ENCODE peak calls at places on chromosomes 3 and 15, in five cellular contexts. C is mesenchymal stem cell; R is tibial artery; X is naive thymus-derived CD4-positive, alpha-beta T cell; Q is neural progenitor cell. K is an unnamed sample.

GRCh38 chr15:66718220-66718988 is 16.4 kb downstream of the SMAD6 start:
- DNase-seq in Q (peak), X (no peak), C (no peak), R (no peak), K (no peak)

GRCh38 chr3:194056731-194057415 is 79.1 kb upstream of the HES1 start:
- DNase-seq in X (no peak), R (no peak), Q (no peak), C (no peak), K (no peak)

GRCh38 chr3:179957264-179957845 is 79.4 kb downstream of the PEX5L start:
- DNase-seq in C (no peak), X (no peak), R (no peak), Q (no peak), K (no peak)

GRCh38 chr3:32882603-32883025 is 64.8 kb downstream of the TRIM71 start:
- DNase-seq in R (no peak), X (peak), Q (no peak), C (no peak), K (no peak)

GRCh38 chr15:89756897-89757296 is 5.8 kb upstream of the MESP1 start:
- DNase-seq in Q (no peak), C (no peak), X (no peak), R (no peak), K (no peak)

GRCh38 chr3:49173116-49173791 is 1.9 kb downstream of the KLHDC8B start:
- DNase-seq in C (peak), Q (peak), R (no peak), X (no peak), K (peak)

GRCh38 chr3:16130066-16130465 is 44.4 kb upstream of the GALNT15 start:
- DNase-seq in X (no peak), C (peak), R (peak), Q (no peak), K (peak)

GRCh38 chr15:90705212-90705611 is 11.9 kb upstream of the BLM start:
- DNase-seq in X (no peak), C (no peak), Q (no peak), R (no peak), K (peak)

GRCh38 chr15:95298729-95299128 is 1031.8 kb upstream of the NR2F2 start:
- DNase-seq in X (no peak), Q (no peak), R (no peak), C (no peak), K (no peak)

GRCh38 chr3:113096158-113096893 is 105.5 kb downstream of the GTPBP8 start:
- DNase-seq in C (no peak), Q (peak), R (no peak), X (no peak), K (peak)

GRCh38 chr15:97998307-97999071 is 38.0 kb downstream of the ARRDC4 start:
- DNase-seq in R (no peak), X (no peak), Q (no peak), C (no peak), K (no peak)

DNA sequence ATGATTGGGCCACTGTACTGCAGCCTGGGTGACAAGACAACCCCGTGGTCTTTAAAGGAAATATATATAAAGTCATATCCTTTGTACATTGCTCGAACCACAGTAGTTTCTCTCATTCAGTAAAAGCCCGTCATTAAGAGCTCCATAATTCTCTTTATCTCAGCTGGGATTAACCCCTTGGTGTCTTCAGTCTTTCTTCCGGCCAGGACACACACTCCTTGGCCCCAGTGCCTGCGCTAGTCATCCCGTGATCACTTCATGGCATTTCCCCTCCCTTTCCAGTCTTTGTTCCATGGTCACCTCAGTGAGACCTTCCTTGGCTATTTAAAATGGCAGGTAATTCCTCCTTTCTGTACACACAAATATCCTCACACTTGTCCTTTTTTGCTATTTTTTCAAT is 3.3 kb downstream of the RPL35A start:
- DNase-seq in C (no peak), R (no peak), X (no peak), Q (no peak), K (no peak)
- H3K4me3 ChIP-seq in C (peak), R (no peak), X (no peak), Q (no peak), K (no peak)

DNA sequence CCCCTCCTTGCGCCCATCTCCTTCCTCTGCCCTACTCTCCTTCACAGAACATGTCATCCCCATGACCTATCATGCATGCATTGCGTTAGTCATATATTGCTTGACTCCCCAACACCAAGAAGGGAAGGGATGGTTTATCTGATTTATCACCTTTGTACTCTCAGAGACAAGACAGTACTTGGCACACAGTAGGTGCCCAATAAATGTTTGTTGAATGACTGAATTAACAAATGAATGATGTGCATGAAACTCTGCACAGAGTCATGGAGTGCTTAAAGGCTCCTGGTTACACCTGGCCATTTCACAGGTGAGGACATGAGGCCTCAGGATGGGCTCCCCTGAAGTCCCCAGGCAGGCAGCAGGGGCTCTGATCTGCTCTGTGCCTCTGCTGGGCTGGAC is 59.6 kb downstream of the IQSEC1 start:
- DNase-seq in Q (no peak), C (no peak), R (no peak), X (no peak), K (no peak)
- H3K4me3 ChIP-seq in Q (no peak), C (no peak), R (no peak), X (peak), K (no peak)

GRCh38 chr15:100713163-100713867 is 110.9 kb downstream of the ASB7 start:
- DNase-seq in C (peak), R (peak), X (no peak), Q (no peak), K (peak)

GRCh38 chr15:100714749-100715342 is 112.5 kb downstream of the ASB7 start:
- DNase-seq in C (no peak), X (no peak), Q (no peak), R (no peak), K (no peak)

GRCh38 chr15:100715571-100716455 is 113.4 kb downstream of the ASB7 start:
- DNase-seq in R (no peak), X (no peak), C (no peak), Q (no peak), K (no peak)

GRCh38 chr15:100712226-100712625 is 109.8 kb downstream of the ASB7 start:
- DNase-seq in X (no peak), C (no peak), R (no peak), Q (no peak), K (no peak)

DNA sequence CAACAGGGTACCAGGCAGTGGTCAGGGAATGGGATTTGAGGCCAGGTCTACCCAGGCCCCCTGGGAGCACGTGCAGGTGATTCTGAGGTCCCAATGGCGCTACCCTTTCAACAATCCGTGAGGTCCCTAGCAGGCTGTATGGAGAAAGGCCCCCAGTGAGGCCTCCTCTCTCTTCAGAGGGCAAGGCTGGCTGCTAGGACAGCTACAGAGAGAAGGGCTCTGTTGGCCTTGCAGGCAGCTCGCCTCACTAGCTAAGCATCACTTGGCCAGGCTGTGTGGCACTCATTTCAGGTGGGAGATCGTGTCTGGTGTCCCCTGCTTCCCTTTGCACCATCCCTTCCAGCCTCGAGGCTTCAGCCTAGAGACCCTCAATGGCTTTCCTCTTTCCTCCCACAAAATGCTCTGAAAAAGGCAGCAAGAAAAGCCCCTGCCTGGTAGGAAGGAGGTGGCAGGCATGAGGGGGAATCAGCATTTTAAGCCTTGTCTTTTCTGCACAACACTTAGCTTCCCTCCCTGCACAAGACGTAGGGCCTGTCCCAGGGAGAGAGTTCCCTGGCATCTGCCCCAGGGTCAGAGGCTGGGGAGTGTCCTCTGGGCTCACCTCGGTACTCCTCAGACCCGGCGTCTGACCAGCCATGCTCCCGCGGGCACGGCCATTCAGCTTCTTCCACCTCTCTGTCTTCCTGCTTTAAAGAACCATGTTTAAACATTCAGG is 111.8 kb downstream of the ASB7 start:
- DNase-seq in Q (no peak), R (peak), X (no peak), C (no peak), K (no peak)
- H3K4me3 ChIP-seq in Q (no peak), R (no peak), X (no peak), C (no peak), K (no peak)

DNA sequence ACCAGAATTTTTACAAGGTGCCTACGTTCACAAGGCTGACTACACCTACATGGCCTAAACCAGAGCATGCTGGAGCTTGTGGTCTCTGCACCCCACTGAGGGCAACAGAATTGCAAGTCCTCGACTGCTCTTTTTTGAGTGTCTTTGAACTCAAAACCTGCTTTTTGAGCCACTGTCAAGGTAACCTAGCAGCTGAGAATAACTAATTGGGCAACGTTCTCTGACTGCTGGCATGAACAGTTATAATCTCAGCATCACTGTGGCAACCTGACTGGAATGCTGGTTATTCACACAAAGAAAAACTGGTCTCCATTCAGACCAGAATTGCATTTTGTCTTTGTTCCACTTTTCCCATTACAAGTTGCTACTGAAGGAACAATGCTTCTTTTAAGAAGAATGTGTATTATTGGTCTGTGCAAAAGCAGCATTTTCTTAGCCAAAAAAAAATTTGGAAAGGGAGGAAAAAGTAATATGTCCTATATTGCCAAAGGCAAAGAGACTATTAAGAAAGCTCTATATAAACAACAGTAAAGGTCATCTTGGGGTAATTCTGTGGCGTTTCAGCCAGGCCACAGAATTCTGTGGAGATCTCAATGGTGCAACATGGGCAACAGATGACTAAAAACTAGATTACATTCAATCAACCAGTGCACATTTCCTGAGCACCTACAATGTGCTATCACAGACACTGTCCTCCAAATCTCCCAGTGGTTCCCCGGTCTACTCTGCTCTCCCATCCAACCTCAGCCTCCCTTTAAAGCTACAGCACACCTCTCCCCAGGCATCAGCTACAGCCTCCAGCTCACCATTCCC is 76.8 kb downstream of the TNIK start:
- DNase-seq in Q (peak), R (no peak), C (peak), X (no peak), K (peak)
- H3K4me3 ChIP-seq in Q (no peak), R (no peak), C (no peak), X (no peak), K (no peak)

DNA sequence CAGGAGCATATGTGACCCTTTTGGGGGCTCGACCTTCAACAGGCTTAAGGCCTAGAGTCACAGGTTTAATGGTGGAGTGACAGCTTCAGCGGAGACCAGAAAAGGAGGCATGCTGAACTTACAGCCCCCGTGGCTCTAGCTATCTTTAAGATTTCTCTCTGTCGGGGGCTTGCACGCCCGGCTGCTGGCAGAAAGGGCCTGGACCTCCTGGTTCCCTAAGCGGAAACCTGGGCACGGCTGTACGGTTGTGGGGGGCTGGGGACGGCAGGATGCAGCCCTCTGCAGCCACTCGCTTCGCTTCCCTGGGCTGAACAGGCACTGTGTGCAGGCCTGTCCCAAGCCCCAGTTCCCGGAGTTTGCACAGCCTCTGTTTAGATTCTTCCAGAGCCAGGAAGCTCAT is 513 bp upstream of the CACNA2D2 start:
- DNase-seq in Q (no peak), X (no peak), C (no peak), R (no peak), K (no peak)
- H3K4me3 ChIP-seq in Q (peak), X (peak), C (no peak), R (peak), K (no peak)

DNA sequence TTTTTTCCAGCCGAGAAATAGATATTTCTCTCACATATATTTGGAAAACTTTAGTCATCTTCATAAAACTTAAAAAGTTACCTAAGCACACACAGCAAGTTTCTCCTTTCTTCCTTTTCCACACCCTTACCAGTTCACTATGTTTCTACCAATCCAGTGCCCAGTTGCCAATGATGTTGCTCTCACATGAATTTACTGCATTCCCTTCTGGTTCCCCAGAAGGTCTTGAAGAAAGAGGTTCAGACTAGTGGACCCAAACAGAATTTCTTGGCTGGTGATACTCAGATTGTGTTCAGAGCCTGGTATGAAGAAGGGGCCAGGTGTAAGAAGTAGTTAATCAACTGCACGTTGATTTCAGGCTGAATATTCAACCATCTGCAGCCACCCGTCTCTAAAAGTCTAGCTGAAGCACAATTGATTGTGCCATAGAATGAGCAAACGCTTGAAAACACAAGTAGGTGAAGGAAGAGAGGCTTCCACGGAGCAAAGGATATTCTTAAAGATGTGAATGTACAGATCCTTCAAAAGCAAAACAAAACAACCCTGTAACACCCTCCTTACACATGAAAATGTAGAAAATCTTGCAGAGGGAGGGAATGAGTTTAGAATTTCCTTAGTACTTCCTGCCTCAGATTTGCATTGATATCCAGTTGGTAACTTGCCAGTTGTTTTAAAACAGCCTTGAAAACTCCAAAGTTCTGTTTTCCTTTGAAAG is 4.6 kb downstream of the RBMS3 start:
- DNase-seq in Q (no peak), R (no peak), C (peak), X (no peak), K (peak)
- H3K4me3 ChIP-seq in Q (no peak), R (peak), C (peak), X (no peak), K (peak)

DNA sequence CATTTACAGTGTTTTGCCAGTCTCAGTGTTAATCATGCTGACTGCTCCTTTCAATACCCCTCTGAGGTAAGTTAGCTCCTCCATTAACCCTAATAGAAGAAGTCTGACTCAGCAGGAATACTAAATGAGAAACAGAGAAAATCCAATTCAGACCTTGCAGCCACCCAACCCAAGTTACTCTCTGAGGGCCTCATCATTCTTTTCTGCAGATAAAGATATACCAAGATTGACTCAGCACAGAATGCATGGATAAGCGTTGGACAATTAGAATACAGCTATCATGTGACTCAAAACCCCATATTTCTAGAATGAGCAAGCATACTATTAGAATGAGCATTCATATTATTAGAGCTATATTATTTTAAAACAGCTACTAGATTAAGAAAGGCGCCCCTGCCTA is 389.1 kb upstream of the SGO1 start:
- DNase-seq in Q (peak), C (peak), X (no peak), R (no peak), K (peak)
- H3K4me3 ChIP-seq in Q (no peak), C (peak), X (no peak), R (no peak), K (no peak)

GRCh38 chr15:63603516-63603915 is 6.3 kb downstream of the FBXL22 start:
- DNase-seq in R (no peak), C (no peak), X (no peak), Q (peak), K (no peak)

GRCh38 chr15:63601727-63602185 is 4.6 kb downstream of the FBXL22 start:
- DNase-seq in Q (no peak), R (no peak), X (peak), C (no peak), K (no peak)

GRCh38 chr15:63601026-63601726 is 4.0 kb downstream of the FBXL22 start:
- DNase-seq in Q (peak), X (peak), R (no peak), C (peak), K (peak)

GRCh38 chr15:63604281-63604680 is 7.1 kb downstream of the FBXL22 start:
- DNase-seq in R (no peak), Q (no peak), X (no peak), C (no peak), K (no peak)

DNA sequence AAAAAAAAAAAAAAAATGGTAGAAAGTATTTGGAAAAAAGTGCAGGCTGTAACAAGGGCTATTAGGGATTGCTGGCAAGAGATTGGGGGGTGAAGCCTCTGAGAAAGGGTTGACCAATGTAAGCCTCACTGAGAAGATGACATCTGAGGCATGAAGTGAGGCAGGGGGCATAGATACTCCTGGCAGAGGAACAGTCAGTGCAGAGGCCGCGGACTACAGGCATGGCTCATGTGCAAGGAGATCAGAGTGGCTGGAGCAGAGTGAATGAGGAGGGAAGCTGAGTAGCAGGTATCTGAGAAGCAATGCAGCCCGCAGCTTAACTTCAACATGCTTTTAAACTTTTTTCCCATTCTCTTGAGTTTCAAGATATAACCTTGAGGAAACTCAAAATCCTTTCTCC is 5.4 kb downstream of the FBXL22 start:
- DNase-seq in R (no peak), C (no peak), Q (no peak), X (no peak), K (no peak)
- H3K4me3 ChIP-seq in R (no peak), C (no peak), Q (no peak), X (no peak), K (no peak)

DNA sequence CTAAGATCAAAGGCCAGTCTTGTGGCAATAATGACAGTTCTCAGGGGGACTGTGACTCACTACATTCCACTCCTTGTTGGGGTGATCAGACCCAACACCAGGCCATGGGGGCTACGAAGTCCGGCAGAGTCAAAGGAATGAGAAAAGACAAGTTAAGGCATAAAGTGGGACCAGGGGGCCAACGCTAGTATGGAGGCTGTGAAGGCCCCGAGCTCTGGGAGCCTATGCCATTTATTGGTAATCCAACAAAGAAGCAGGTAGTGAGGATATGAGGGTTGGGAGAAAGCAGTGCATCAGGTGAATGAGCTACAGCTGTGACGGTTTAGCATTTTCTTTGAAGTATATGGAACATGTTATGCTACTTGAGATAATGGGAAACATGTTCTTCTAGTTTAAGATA is 104.4 kb upstream of the C2CD4B start:
- DNase-seq in R (no peak), C (peak), X (no peak), Q (peak), K (peak)
- H3K4me3 ChIP-seq in R (no peak), C (peak), X (no peak), Q (no peak), K (no peak)

GRCh38 chr15:60070838-60071493 is 66.9 kb downstream of the FOXB1 start:
- DNase-seq in C (peak), R (no peak), X (no peak), Q (no peak), K (peak)

GRCh38 chr15:60076055-60076454 is 71.9 kb downstream of the FOXB1 start:
- DNase-seq in Q (no peak), X (no peak), R (no peak), C (no peak), K (no peak)

GRCh38 chr15:60076582-60077263 is 72.6 kb downstream of the FOXB1 start:
- DNase-seq in Q (peak), R (no peak), X (no peak), C (no peak), K (no peak)

GRCh38 chr15:60074181-60074885 is 70.2 kb downstream of the FOXB1 start:
- DNase-seq in X (peak), Q (no peak), C (no peak), R (no peak), K (peak)

GRCh38 chr15:60073441-60073840 is 69.3 kb downstream of the FOXB1 start:
- DNase-seq in X (no peak), C (no peak), Q (no peak), R (no peak), K (no peak)
- H3K4me3 ChIP-seq in X (no peak), C (no peak), Q (no peak), R (no peak), K (no peak)

K was measured in choroid plexus epithelial cell.